ENCODE peak calls at places on chromosomes 12 and 14, in ten cellular contexts. O, U, B, W, T, C, S, Z, H and A are unnamed samples.

GRCh38 chr14:51283402-51283825 is 43.4 kb downstream of the TMX1 start:
- DNase-seq in O (peak; percentile 84), U (peak; percentile 88), B (peak; percentile 43), W (no peak), T (peak; percentile 80), C (peak; percentile 65), S (peak; percentile 91), Z (peak; percentile 90), H (no peak), A (peak; percentile 76)

GRCh38 chr12:27431185-27431584 is 15.4 kb upstream of the SMCO2 start:
- DNase-seq in O (no peak), U (no peak), B (no peak), W (no peak), T (no peak), C (no peak), S (no peak), Z (no peak), H (no peak), A (no peak)

GRCh38 chr12:95940514-95940913 is 1.9 kb downstream of the CCDC38 start:
- DNase-seq in O (no peak), U (no peak), B (no peak), W (no peak), T (no peak), C (no peak), S (no peak), Z (no peak), H (no peak), A (no peak)

GRCh38 chr12:77841467-77842054 is 10.9 kb downstream of the NAV3 start:
- DNase-seq in O (no peak), U (no peak), B (no peak), W (no peak), T (no peak), C (no peak), S (peak; percentile 36), Z (no peak), H (no peak), A (no peak)

GRCh38 chr14:77186911-77187648 is 5.5 kb downstream of the TMEM63C start:
- DNase-seq in O (no peak), U (peak; percentile 98), B (no peak), W (no peak), T (peak; percentile 92), C (peak; percentile 58), S (peak; percentile 94), Z (peak; percentile 6), H (no peak), A (no peak)

GRCh38 chr12:65937806-65938205 is 113.5 kb downstream of the HMGA2 start:
- DNase-seq in O (no peak), U (no peak), B (no peak), W (no peak), T (no peak), C (no peak), S (no peak), Z (no peak), H (no peak), A (no peak)

GRCh38 chr12:121036810-121037326 is 2.2 kb downstream of the OASL start:
- DNase-seq in O (no peak), U (peak; percentile 85), B (no peak), W (no peak), T (peak; percentile 69), C (peak; percentile 35), S (peak; percentile 87), Z (peak; percentile 82), H (peak; percentile 35), A (no peak)

GRCh38 chr14:52950410-52950897 is 396 bp downstream of the FERMT2 start:
- DNase-seq in O (peak; percentile 49), U (peak; percentile 59), B (no peak), W (no peak), T (peak; percentile 73), C (no peak), S (peak; percentile 68), Z (peak; percentile 63), H (no peak), A (no peak)

GRCh38 chr14:54877015-54877702 is 25.5 kb downstream of the GCH1 start:
- DNase-seq in O (no peak), U (no peak), B (no peak), W (no peak), T (no peak), C (no peak), S (peak; percentile 50), Z (no peak), H (no peak), A (no peak)